ENCODE peak calls at places on chromosomes 2 and 18, in ten cellular contexts. O is stimulated activated CD4-positive, alpha-beta T cell treated with anti-CD3 and anti-CD28 coated beads, TNF-alpha, amount 100 ng/mL, for 24 hours; M is spleen; H is KG1; P is CD8-positive, alpha-beta memory T cell; Y is C1 segment of cervical spinal cord; X is neural crest cell; C is NCI-H524; E is SW480; V is CD4-positive, CD25-positive, alpha-beta regulatory T cell. S is an unnamed sample.

GRCh38 chr2:71812736-71813135 is 334.9 kb downstream of the CYP26B1 start:
- DNase-seq in O (no peak), M (no peak), H (no peak), P (no peak), Y (no peak), X (no peak), C (no peak), E (no peak), V (no peak), S (no peak)

GRCh38 chr2:204049635-204050034 is 113.1 kb downstream of the ICOS start:
- DNase-seq in O (no peak), M (no peak), H (no peak), P (no peak), Y (no peak), X (no peak), C (no peak), E (no peak), V (peak), S (no peak)

GRCh38 chr2:120985174-120985996 is 249.7 kb downstream of the GLI2 start:
- DNase-seq in O (no peak), M (peak), H (no peak), P (no peak), Y (no peak), X (no peak), C (no peak), E (no peak), V (no peak), S (no peak)

GRCh38 chr18:61765097-61765496 is 127.7 kb downstream of the RNF152 start:
- DNase-seq in O (no peak), M (no peak), H (no peak), P (no peak), Y (no peak), X (no peak), C (no peak), E (no peak), V (no peak), S (no peak)

GRCh38 chr2:232420463-232421188 is 14.0 kb downstream of the ALPG start:
- DNase-seq in O (no peak), M (peak), H (no peak), P (no peak), Y (no peak), X (no peak), C (no peak), E (peak), V (peak), S (peak)

GRCh38 chr2:15260196-15260595 is 300.9 kb downstream of the NBAS start:
- DNase-seq in O (no peak), M (no peak), H (no peak), P (no peak), Y (no peak), X (no peak), C (no peak), E (no peak), V (no peak), S (no peak)

GRCh38 chr2:67641709-67642397 is 244.7 kb downstream of the ETAA1 start:
- DNase-seq in O (no peak), M (no peak), H (no peak), P (no peak), Y (no peak), X (no peak), C (no peak), E (no peak), V (no peak), S (no peak)

GRCh38 chr2:211744379-211744778 is 794.2 kb downstream of the ERBB4 start:
- DNase-seq in O (no peak), M (no peak), H (no peak), P (no peak), Y (no peak), X (no peak), C (no peak), E (no peak), V (no peak), S (no peak)

GRCh38 chr2:73268831-73269685 is 15.2 kb downstream of the FBXO41 start:
- DNase-seq in O (no peak), M (peak), H (no peak), P (peak), Y (peak), X (no peak), C (peak), E (peak), V (peak), S (peak)

GRCh38 chr18:6752200-6752873 is 22.8 kb downstream of the ARHGAP28 start:
- DNase-seq in O (no peak), M (no peak), H (no peak), P (no peak), Y (no peak), X (no peak), C (no peak), E (no peak), V (no peak), S (no peak)

GRCh38 chr2:168928113-168928823 is 27.2 kb downstream of the G6PC2 start:
- DNase-seq in O (no peak), M (no peak), H (no peak), P (no peak), Y (no peak), X (no peak), C (no peak), E (no peak), V (no peak), S (no peak)

GRCh38 chr2:30679416-30680088 is 127.7 kb downstream of the CAPN13 start:
- DNase-seq in O (no peak), M (no peak), H (no peak), P (no peak), Y (no peak), X (no peak), C (no peak), E (peak), V (no peak), S (no peak)

GRCh38 chr18:12929477-12930083 is 18.2 kb upstream of the SEH1L start:
- DNase-seq in O (no peak), M (no peak), H (no peak), P (peak), Y (no peak), X (no peak), C (no peak), E (no peak), V (no peak), S (no peak)

GRCh38 chr2:163732718-163733117 is 3.1 kb downstream of the FIGN start:
- DNase-seq in O (no peak), M (no peak), H (no peak), P (no peak), Y (no peak), X (no peak), C (no peak), E (no peak), V (no peak), S (no peak)

GRCh38 chr2:20052872-20053281 is 1.4 kb upstream of the LAPTM4A start:
- DNase-seq in O (no peak), M (no peak), H (no peak), P (no peak), Y (peak), X (no peak), C (peak), E (peak), V (no peak), S (no peak)

GRCh38 chr2:38539086-38539485 is 63.6 kb downstream of the HNRNPLL start:
- DNase-seq in O (no peak), M (no peak), H (no peak), P (no peak), Y (no peak), X (no peak), C (no peak), E (no peak), V (no peak), S (no peak)

GRCh38 chr2:230700447-230700846 is 12.2 kb upstream of the CAB39 start:
- DNase-seq in O (no peak), M (no peak), H (no peak), P (no peak), Y (no peak), X (no peak), C (no peak), E (no peak), V (no peak), S (no peak)

GRCh38 chr2:675982-676646 is 1.1 kb downstream of the TMEM18 start:
- DNase-seq in O (no peak), M (no peak), H (peak), P (no peak), Y (peak), X (peak), C (peak), E (peak), V (no peak), S (no peak)

GRCh38 chr2:143937563-143938346 is 582.2 kb downstream of the ZEB2 start:
- DNase-seq in O (no peak), M (no peak), H (no peak), P (no peak), Y (no peak), X (no peak), C (no peak), E (no peak), V (peak), S (no peak)

GRCh38 chr2:230735884-230736283 is 23.2 kb downstream of the CAB39 start:
- DNase-seq in O (no peak), M (no peak), H (no peak), P (no peak), Y (no peak), X (no peak), C (no peak), E (no peak), V (peak), S (no peak)

GRCh38 chr2:200171761-200172482 is 134.6 kb upstream of the SPATS2L start:
- DNase-seq in O (no peak), M (no peak), H (no peak), P (no peak), Y (no peak), X (no peak), C (no peak), E (no peak), V (no peak), S (no peak)

GRCh38 chr2:23488584-23488983 is 103.6 kb downstream of the KLHL29 start:
- DNase-seq in O (no peak), M (peak), H (no peak), P (no peak), Y (no peak), X (no peak), C (no peak), E (no peak), V (no peak), S (no peak)

GRCh38 chr18:63290456-63291200 is 28.9 kb downstream of the BCL2 start:
- DNase-seq in O (no peak), M (no peak), H (no peak), P (peak), Y (no peak), X (no peak), C (no peak), E (no peak), V (peak), S (no peak)

GRCh38 chr2:73289304-73289703 is 4.0 kb downstream of the EGR4 start:
- DNase-seq in O (no peak), M (no peak), H (no peak), P (no peak), Y (no peak), X (no peak), C (no peak), E (no peak), V (peak), S (no peak)

GRCh38 chr2:216064014-216064630 is 17.5 kb downstream of the PECR start:
- DNase-seq in O (no peak), M (no peak), H (no peak), P (no peak), Y (no peak), X (no peak), C (no peak), E (no peak), V (no peak), S (no peak)

GRCh38 chr18:54679318-54680149 is 88.5 kb downstream of the DYNAP start:
- DNase-seq in O (no peak), M (no peak), H (peak), P (peak), Y (peak), X (no peak), C (peak), E (peak), V (peak), S (peak)

GRCh38 chr2:15334650-15335326 is 226.3 kb downstream of the NBAS start:
- DNase-seq in O (no peak), M (no peak), H (no peak), P (no peak), Y (no peak), X (no peak), C (no peak), E (peak), V (no peak), S (no peak)

GRCh38 chr2:190843874-190844699 is 36.5 kb upstream of the GLS start:
- DNase-seq in O (peak), M (no peak), H (no peak), P (no peak), Y (no peak), X (no peak), C (no peak), E (peak), V (peak), S (no peak)

GRCh38 chr2:209426432-209426831 is 2.6 kb downstream of the MAP2 start:
- DNase-seq in O (no peak), M (no peak), H (no peak), P (no peak), Y (peak), X (no peak), C (peak), E (peak), V (no peak), S (no peak)

GRCh38 chr18:55251186-55251995 is 292.1 kb upstream of the CCDC68 start:
- DNase-seq in O (no peak), M (no peak), H (no peak), P (no peak), Y (no peak), X (no peak), C (no peak), E (peak), V (no peak), S (no peak)

GRCh38 chr18:41545091-41545888 is 409.7 kb upstream of the PIK3C3 start:
- DNase-seq in O (no peak), M (no peak), H (no peak), P (no peak), Y (no peak), X (no peak), C (no peak), E (no peak), V (no peak), S (no peak)